ENCODE peak calls at places on chromosomes 4 and X, in eight cellular contexts. C is activated T-helper 1 cell treated with Interleukin-2 at 50 U/mL for 16 hours, N is neural crest cell, L is NCI-H1105 treated with DMSO at 0.1 percent for 48 hours, X is left colon, W is AML-193, Q is left kidney, H is M059J. J is an unnamed sample.

GRCh38 chr4:11471613-11472012 is 42.9 kb upstream of the HS3ST1 start:
- DNase-seq in X (no peak), Q (no peak), H (peak; percentile 25), W (peak; percentile 81), C (peak; percentile 17), L (no peak), N (no peak), J (no peak)

GRCh38 chr4:84159767-84160166 is 339.3 kb downstream of the NKX6-1 start:
- DNase-seq in L (no peak), N (peak; percentile 32), X (peak; percentile 2), Q (peak; percentile 77), C (no peak), H (no peak), W (no peak), J (no peak)

GRCh38 chr4:100224160-100224559 is 33.9 kb upstream of the DDIT4L start:
- DNase-seq in C (no peak), X (no peak), N (no peak), W (no peak), Q (no peak), H (no peak), L (no peak), J (no peak)

GRCh38 chr4:110197421-110198398 is 705 bp downstream of the ELOVL6 start:
- DNase-seq in Q (peak; percentile 91), X (peak; percentile 69), W (no peak), L (peak; percentile 41), C (peak; percentile 5), H (peak; percentile 40), N (peak; percentile 28), J (peak; percentile 64)

GRCh38 chrX:39499996-39500395 is 597.8 kb downstream of the BCOR start:
- DNase-seq in H (peak; percentile 12), C (no peak), W (no peak), L (no peak), Q (no peak), X (no peak), N (no peak), J (no peak)

GRCh38 chr4:76296421-76296820 is 10.1 kb upstream of the STBD1 start:
- DNase-seq in L (no peak), X (no peak), N (no peak), W (peak; percentile 40), C (no peak), Q (no peak), H (no peak), J (no peak)

GRCh38 chr4:140705625-140706275 is 50.4 kb downstream of the TBC1D9 start:
- DNase-seq in N (no peak), L (no peak), Q (no peak), C (no peak), H (no peak), W (no peak), X (no peak), J (no peak)

GRCh38 chr4:78171482-78171881 is 114.4 kb downstream of the FRAS1 start:
- DNase-seq in X (no peak), H (no peak), Q (no peak), N (no peak), W (no peak), L (no peak), C (no peak), J (no peak)

GRCh38 chr4:108620933-108621905 is 843 bp downstream of the RPL34 start:
- DNase-seq in Q (no peak), X (no peak), H (no peak), L (no peak), N (no peak), C (no peak), W (no peak), J (no peak)

GRCh38 chrX:9873952-9874351 is 87.7 kb downstream of the SHROOM2 start:
- DNase-seq in L (peak; percentile 28), Q (peak; percentile 41), W (peak; percentile 20), C (no peak), N (no peak), H (peak; percentile 62), X (peak; percentile 32), J (no peak)

GRCh38 chr4:105186701-105187158 is 40.1 kb downstream of the TET2 start:
- DNase-seq in L (no peak), Q (no peak), X (no peak), H (peak; percentile 71), C (no peak), N (no peak), W (no peak), J (no peak)

GRCh38 chrX:110280954-110281353 is 36.9 kb downstream of the AMMECR1 start:
- DNase-seq in N (no peak), H (peak; percentile 76), X (no peak), Q (peak; percentile 27), L (peak; percentile 27), C (no peak), W (no peak), J (no peak)

GRCh38 chr4:24820541-24820940 is 25.2 kb downstream of the SOD3 start:
- DNase-seq in X (no peak), Q (no peak), W (no peak), C (no peak), L (no peak), H (no peak), N (no peak), J (no peak)

GRCh38 chr4:1416948-1417260 is 10.7 kb upstream of the NKX1-1 start:
- DNase-seq in L (no peak), N (no peak), C (no peak), X (no peak), Q (no peak), H (no peak), W (no peak), J (peak; percentile 42)

GRCh38 chrX:17459596-17459995 is 84.6 kb downstream of the NHS start:
- DNase-seq in L (no peak), N (no peak), H (peak; percentile 65), W (no peak), X (no peak), C (no peak), Q (no peak), J (no peak)

GRCh38 chr4:128727658-128728057 is 81.8 kb upstream of the JADE1 start:
- DNase-seq in N (no peak), H (no peak), W (no peak), X (no peak), L (no peak), C (no peak), Q (no peak), J (no peak)

GRCh38 chr4:6663596-6664393 is 23.3 kb downstream of the MRFAP1 start:
- DNase-seq in Q (peak; percentile 16), X (peak; percentile 12), L (no peak), W (no peak), C (no peak), H (no peak), N (no peak), J (no peak)

GRCh38 chr4:146469053-146469452 is 52.7 kb downstream of the SLC10A7 start:
- DNase-seq in W (no peak), C (no peak), X (no peak), L (no peak), Q (no peak), N (no peak), H (no peak), J (no peak)

GRCh38 chr4:154049457-154050181 is 260.7 kb upstream of the SFRP2 start:
- DNase-seq in C (no peak), H (peak; percentile 70), X (peak; percentile 21), W (no peak), L (no peak), Q (peak; percentile 44), N (peak; percentile 22), J (no peak)